ENCODE peak calls at places on chromosome 15, in ten cellular contexts. One of them, this sample, is unnamed. For H3K36me3, the result is how much of the 10 kb centered on the place peaks cover.

GRCh38 chr15:39596358-39597051 is 15.6 kb downstream of the THBS1 start:
- DNase-seq in left ventricle myocardium inferior: no peak
- DNase-seq in GM06990: no peak
- DNase-seq in mucosa of descending colon: no peak
- DNase-seq in endodermal cell: no peak
- DNase-seq in right lobe of liver: no peak
- DNase-seq in ovary: no peak
- DNase-seq in BE2C: no peak
- DNase-seq in heart right ventricle: no peak
- DNase-seq in transverse colon: no peak
- DNase-seq in this sample: no peak

GRCh38 chr15:61621146-61621545 is 392.0 kb upstream of the RORA start:
- DNase-seq in left ventricle myocardium inferior: no peak
- DNase-seq in GM06990: no peak
- DNase-seq in mucosa of descending colon: peak
- DNase-seq in endodermal cell: peak
- DNase-seq in right lobe of liver: peak
- DNase-seq in ovary: no peak
- DNase-seq in BE2C: peak
- DNase-seq in heart right ventricle: no peak
- DNase-seq in transverse colon: no peak
- DNase-seq in this sample: no peak

GRCh38 chr15:100202309-100202943 is 139.3 kb downstream of the ADAMTS17 start:
- DNase-seq in left ventricle myocardium inferior: no peak
- DNase-seq in GM06990: no peak
- DNase-seq in mucosa of descending colon: peak
- DNase-seq in endodermal cell: peak
- DNase-seq in right lobe of liver: peak
- DNase-seq in ovary: no peak
- DNase-seq in BE2C: no peak
- DNase-seq in heart right ventricle: no peak
- DNase-seq in transverse colon: no peak
- DNase-seq in this sample: no peak

GRCh38 chr15:82178061-82178460 is 84.5 kb downstream of the EFL1 start:
- DNase-seq in left ventricle myocardium inferior: no peak
- DNase-seq in GM06990: no peak
- DNase-seq in mucosa of descending colon: no peak
- DNase-seq in endodermal cell: no peak
- DNase-seq in right lobe of liver: no peak
- DNase-seq in ovary: no peak
- DNase-seq in BE2C: no peak
- DNase-seq in heart right ventricle: no peak
- DNase-seq in transverse colon: no peak
- DNase-seq in this sample: no peak

GRCh38 chr15:39429898-39430357 is 151.0 kb upstream of the THBS1 start:
- DNase-seq in left ventricle myocardium inferior: no peak
- DNase-seq in GM06990: peak
- DNase-seq in mucosa of descending colon: no peak
- DNase-seq in endodermal cell: no peak
- DNase-seq in right lobe of liver: no peak
- DNase-seq in ovary: no peak
- DNase-seq in BE2C: no peak
- DNase-seq in heart right ventricle: no peak
- DNase-seq in transverse colon: no peak
- DNase-seq in this sample: no peak

GRCh38 chr15:83306561-83306960 is 22.1 kb upstream of the BNC1 start:
- DNase-seq in left ventricle myocardium inferior: no peak
- DNase-seq in GM06990: no peak
- DNase-seq in mucosa of descending colon: no peak
- DNase-seq in endodermal cell: no peak
- DNase-seq in right lobe of liver: no peak
- DNase-seq in ovary: no peak
- DNase-seq in BE2C: no peak
- DNase-seq in heart right ventricle: no peak
- DNase-seq in transverse colon: no peak
- DNase-seq in this sample: no peak

GRCh38 chr15:72271895-72272212 is 500 bp downstream of the PARP6 start:
- DNase-seq in left ventricle myocardium inferior: no peak
- DNase-seq in GM06990: no peak
- DNase-seq in mucosa of descending colon: peak
- DNase-seq in endodermal cell: peak
- DNase-seq in right lobe of liver: no peak
- DNase-seq in ovary: no peak
- DNase-seq in BE2C: no peak
- DNase-seq in heart right ventricle: no peak
- DNase-seq in transverse colon: no peak
- DNase-seq in this sample: no peak

GRCh38 chr15:65275104-65275727 is 11.5 kb downstream of the PARP16 start:
- DNase-seq in left ventricle myocardium inferior: no peak
- DNase-seq in GM06990: no peak
- DNase-seq in mucosa of descending colon: no peak
- DNase-seq in endodermal cell: no peak
- DNase-seq in right lobe of liver: no peak
- DNase-seq in ovary: no peak
- DNase-seq in BE2C: no peak
- DNase-seq in heart right ventricle: no peak
- DNase-seq in transverse colon: no peak
- DNase-seq in this sample: no peak

GRCh38 chr15:52112203-52112750 is 298 bp downstream of the BCL2L10 start:
- DNase-seq in left ventricle myocardium inferior: no peak
- DNase-seq in GM06990: peak
- DNase-seq in mucosa of descending colon: peak
- DNase-seq in endodermal cell: peak
- DNase-seq in right lobe of liver: peak
- DNase-seq in ovary: no peak
- DNase-seq in BE2C: peak
- DNase-seq in heart right ventricle: no peak
- DNase-seq in transverse colon: peak
- DNase-seq in this sample: no peak

GRCh38 chr15:88998980-88999713 is 86.0 kb upstream of the MFGE8 start:
- DNase-seq in left ventricle myocardium inferior: no peak
- DNase-seq in GM06990: no peak
- DNase-seq in mucosa of descending colon: no peak
- DNase-seq in endodermal cell: peak
- DNase-seq in right lobe of liver: no peak
- DNase-seq in ovary: no peak
- DNase-seq in BE2C: no peak
- DNase-seq in heart right ventricle: no peak
- DNase-seq in transverse colon: no peak
- DNase-seq in this sample: no peak

GRCh38 chr15:89002830-89003229 is 85.4 kb upstream of the ABHD2 start:
- DNase-seq in left ventricle myocardium inferior: no peak
- DNase-seq in GM06990: no peak
- DNase-seq in mucosa of descending colon: no peak
- DNase-seq in endodermal cell: no peak
- DNase-seq in right lobe of liver: no peak
- DNase-seq in ovary: no peak
- DNase-seq in BE2C: no peak
- DNase-seq in heart right ventricle: no peak
- DNase-seq in transverse colon: no peak
- DNase-seq in this sample: no peak

GRCh38 chr15:89003865-89004725 is 84.2 kb upstream of the ABHD2 start:
- DNase-seq in left ventricle myocardium inferior: peak
- DNase-seq in GM06990: no peak
- DNase-seq in mucosa of descending colon: no peak
- DNase-seq in endodermal cell: peak
- DNase-seq in right lobe of liver: no peak
- DNase-seq in ovary: no peak
- DNase-seq in BE2C: peak
- DNase-seq in heart right ventricle: peak
- DNase-seq in transverse colon: no peak
- DNase-seq in this sample: peak

GRCh38 chr15:89004726-89005030 is 83.6 kb upstream of the ABHD2 start:
- DNase-seq in left ventricle myocardium inferior: no peak
- DNase-seq in GM06990: no peak
- DNase-seq in mucosa of descending colon: no peak
- DNase-seq in endodermal cell: no peak
- DNase-seq in right lobe of liver: no peak
- DNase-seq in ovary: no peak
- DNase-seq in BE2C: no peak
- DNase-seq in heart right ventricle: no peak
- DNase-seq in transverse colon: no peak
- DNase-seq in this sample: no peak

DNA sequence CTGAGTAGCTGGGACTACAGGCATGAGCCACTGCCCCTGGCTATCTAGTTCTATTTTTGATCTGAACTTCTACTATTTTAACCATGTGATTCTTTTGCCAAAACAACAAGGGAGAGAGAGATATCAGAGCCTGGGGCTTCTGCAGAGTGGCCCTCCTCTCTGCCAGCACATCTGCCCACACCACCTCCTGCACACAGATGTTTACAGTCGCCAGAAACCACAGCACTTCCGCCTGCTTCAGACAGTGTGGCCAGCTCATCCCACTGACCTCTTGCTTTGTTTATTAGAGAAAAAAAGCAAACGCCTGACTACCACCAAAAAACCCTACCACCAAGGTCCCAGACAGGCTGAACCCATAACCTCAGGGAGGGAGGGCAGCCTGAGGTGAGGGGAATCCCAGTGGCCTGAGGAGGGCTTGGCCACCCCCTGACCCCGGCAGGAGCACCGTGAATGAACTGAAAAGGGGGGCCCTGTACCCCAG is 85.9 kb upstream of the ABHD2 start:
- DNase-seq in left ventricle myocardium inferior: no peak
- DNase-seq in GM06990: no peak
- DNase-seq in mucosa of descending colon: peak
- DNase-seq in endodermal cell: no peak
- DNase-seq in right lobe of liver: no peak
- DNase-seq in ovary: peak
- DNase-seq in BE2C: no peak
- DNase-seq in heart right ventricle: peak
- DNase-seq in transverse colon: peak
- DNase-seq in this sample: no peak
- H3K4me3 ChIP-seq in left ventricle myocardium inferior: no peak
- H3K4me3 ChIP-seq in GM06990: no peak
- H3K4me3 ChIP-seq in mucosa of descending colon: no peak
- H3K4me3 ChIP-seq in endodermal cell: no peak
- H3K4me3 ChIP-seq in right lobe of liver: no peak
- H3K4me3 ChIP-seq in ovary: no peak
- H3K4me3 ChIP-seq in BE2C: no peak
- H3K4me3 ChIP-seq in heart right ventricle: no peak
- H3K4me3 ChIP-seq in transverse colon: no peak
- H3K4me3 ChIP-seq in this sample: no peak

GRCh38 chr15:59104912-59105732 is at the start of gene CCNB2:
- DNase-seq in left ventricle myocardium inferior: peak
- DNase-seq in GM06990: peak
- DNase-seq in mucosa of descending colon: peak
- DNase-seq in endodermal cell: peak
- DNase-seq in right lobe of liver: peak
- DNase-seq in ovary: peak
- DNase-seq in BE2C: peak
- DNase-seq in heart right ventricle: peak
- DNase-seq in transverse colon: peak
- DNase-seq in this sample: peak

GRCh38 chr15:59111267-59111666 is 6.3 kb downstream of the CCNB2 start:
- DNase-seq in left ventricle myocardium inferior: no peak
- DNase-seq in GM06990: no peak
- DNase-seq in mucosa of descending colon: no peak
- DNase-seq in endodermal cell: no peak
- DNase-seq in right lobe of liver: no peak
- DNase-seq in ovary: no peak
- DNase-seq in BE2C: no peak
- DNase-seq in heart right ventricle: no peak
- DNase-seq in transverse colon: no peak
- DNase-seq in this sample: no peak

GRCh38 chr15:59104602-59104911 is 389 bp upstream of the CCNB2 start:
- DNase-seq in left ventricle myocardium inferior: no peak
- DNase-seq in GM06990: no peak
- DNase-seq in mucosa of descending colon: no peak
- DNase-seq in endodermal cell: no peak
- DNase-seq in right lobe of liver: no peak
- DNase-seq in ovary: no peak
- DNase-seq in BE2C: no peak
- DNase-seq in heart right ventricle: no peak
- DNase-seq in transverse colon: peak
- DNase-seq in this sample: no peak

GRCh38 chr15:59105839-59106238 is 893 bp downstream of the CCNB2 start:
- DNase-seq in left ventricle myocardium inferior: no peak
- DNase-seq in GM06990: no peak
- DNase-seq in mucosa of descending colon: peak
- DNase-seq in endodermal cell: no peak
- DNase-seq in right lobe of liver: no peak
- DNase-seq in ovary: no peak
- DNase-seq in BE2C: no peak
- DNase-seq in heart right ventricle: no peak
- DNase-seq in transverse colon: no peak
- DNase-seq in this sample: no peak
- TF ChIP-seq CTCF in left ventricle myocardium inferior: no peak
- TF ChIP-seq CTCF in GM06990: peak
- TF ChIP-seq CTCF in mucosa of descending colon: no peak
- TF ChIP-seq CTCF in endodermal cell: peak
- TF ChIP-seq CTCF in right lobe of liver: no peak
- TF ChIP-seq CTCF in ovary: no peak
- TF ChIP-seq CTCF in BE2C: peak
- TF ChIP-seq CTCF in heart right ventricle: no peak
- TF ChIP-seq CTCF in transverse colon: no peak
- TF ChIP-seq CTCF in this sample: no peak

GRCh38 chr15:90744759-90745402 is 27.7 kb downstream of the BLM start:
- DNase-seq in left ventricle myocardium inferior: no peak
- DNase-seq in GM06990: no peak
- DNase-seq in mucosa of descending colon: no peak
- DNase-seq in endodermal cell: no peak
- DNase-seq in right lobe of liver: no peak
- DNase-seq in ovary: no peak
- DNase-seq in BE2C: no peak
- DNase-seq in heart right ventricle: no peak
- DNase-seq in transverse colon: no peak
- DNase-seq in this sample: no peak

GRCh38 chr15:90750186-90750585 is 33.0 kb downstream of the BLM start:
- DNase-seq in left ventricle myocardium inferior: no peak
- DNase-seq in GM06990: peak
- DNase-seq in mucosa of descending colon: peak
- DNase-seq in endodermal cell: no peak
- DNase-seq in right lobe of liver: no peak
- DNase-seq in ovary: no peak
- DNase-seq in BE2C: no peak
- DNase-seq in heart right ventricle: no peak
- DNase-seq in transverse colon: no peak
- DNase-seq in this sample: no peak

GRCh38 chr15:90751300-90751825 is 34.2 kb downstream of the BLM start:
- DNase-seq in left ventricle myocardium inferior: no peak
- DNase-seq in GM06990: no peak
- DNase-seq in mucosa of descending colon: no peak
- DNase-seq in endodermal cell: no peak
- DNase-seq in right lobe of liver: no peak
- DNase-seq in ovary: no peak
- DNase-seq in BE2C: no peak
- DNase-seq in heart right ventricle: no peak
- DNase-seq in transverse colon: no peak
- DNase-seq in this sample: no peak

GRCh38 chr15:90749754-90750153 is 32.6 kb downstream of the BLM start:
- DNase-seq in left ventricle myocardium inferior: no peak
- DNase-seq in GM06990: peak
- DNase-seq in mucosa of descending colon: no peak
- DNase-seq in endodermal cell: no peak
- DNase-seq in right lobe of liver: no peak
- DNase-seq in ovary: no peak
- DNase-seq in BE2C: no peak
- DNase-seq in heart right ventricle: no peak
- DNase-seq in transverse colon: no peak
- DNase-seq in this sample: no peak
- H3K36me3 ChIP-seq in left ventricle myocardium inferior: under half
- H3K36me3 ChIP-seq in GM06990: under half
- H3K36me3 ChIP-seq in mucosa of descending colon: under half
- H3K36me3 ChIP-seq in endodermal cell: under half
- H3K36me3 ChIP-seq in right lobe of liver: under half
- H3K36me3 ChIP-seq in ovary: under half
- H3K36me3 ChIP-seq in BE2C: under half
- H3K36me3 ChIP-seq in heart right ventricle: under half
- H3K36me3 ChIP-seq in transverse colon: under half
- H3K36me3 ChIP-seq in this sample: under half

GRCh38 chr15:55743615-55743978 is 645 bp upstream of the PRTG start:
- DNase-seq in left ventricle myocardium inferior: no peak
- DNase-seq in GM06990: no peak
- DNase-seq in mucosa of descending colon: no peak
- DNase-seq in endodermal cell: no peak
- DNase-seq in right lobe of liver: no peak
- DNase-seq in ovary: no peak
- DNase-seq in BE2C: no peak
- DNase-seq in heart right ventricle: no peak
- DNase-seq in transverse colon: no peak
- DNase-seq in this sample: no peak
- H3K4me3 ChIP-seq in left ventricle myocardium inferior: peak
- H3K4me3 ChIP-seq in GM06990: no peak
- H3K4me3 ChIP-seq in mucosa of descending colon: no peak
- H3K4me3 ChIP-seq in endodermal cell: peak
- H3K4me3 ChIP-seq in right lobe of liver: no peak
- H3K4me3 ChIP-seq in ovary: peak
- H3K4me3 ChIP-seq in BE2C: peak
- H3K4me3 ChIP-seq in heart right ventricle: peak
- H3K4me3 ChIP-seq in transverse colon: no peak
- H3K4me3 ChIP-seq in this sample: peak

This sample was measured in ascending aorta.